ENCODE peak calls at places on chromosomes 2 and 18, in six cellular contexts. E is stomach, S is AG09309, G is cardiac fibroblast, T is transverse colon, K is tibial artery. V is an unnamed sample.

GRCh38 chr18:23071285-23071684 is 64.0 kb upstream of the CABLES1 start:
- DNase-seq in E (peak), S (no peak), G (no peak), T (peak), K (peak), V (peak)

GRCh38 chr2:116319935-116320334 is 1494.6 kb upstream of the DDX18 start:
- DNase-seq in E (no peak), S (no peak), G (no peak), T (no peak), K (no peak), V (no peak)

GRCh38 chr2:43210467-43211303 is 15.7 kb downstream of the ZFP36L2 start:
- DNase-seq in E (peak), S (peak), G (peak), T (peak), K (peak), V (no peak)

GRCh38 chr2:207463996-207464395 is 65.8 kb upstream of the CREB1 start:
- DNase-seq in E (no peak), S (no peak), G (no peak), T (no peak), K (no peak), V (no peak)

GRCh38 chr2:177728920-177729319 is 336.3 kb downstream of the AGPS start:
- DNase-seq in E (no peak), S (no peak), G (no peak), T (no peak), K (no peak), V (no peak)

GRCh38 chr2:231533086-231533776 is 3.0 kb upstream of the NMUR1 start:
- DNase-seq in E (no peak), S (no peak), G (no peak), T (no peak), K (peak), V (no peak)

GRCh38 chr2:133942363-133942762 is 311.5 kb upstream of the MGAT5 start:
- DNase-seq in E (no peak), S (no peak), G (no peak), T (no peak), K (no peak), V (no peak)

GRCh38 chr18:7987284-7987976 is 420.3 kb downstream of the PTPRM start:
- DNase-seq in E (no peak), S (peak), G (peak), T (no peak), K (no peak), V (no peak)

GRCh38 chr2:46449712-46450111 is 29.7 kb upstream of the TMEM247 start:
- DNase-seq in E (no peak), S (no peak), G (no peak), T (no peak), K (no peak), V (no peak)

GRCh38 chr18:34342960-34343359 is 118.2 kb upstream of the NOL4 start:
- DNase-seq in E (no peak), S (no peak), G (no peak), T (no peak), K (no peak), V (no peak)

GRCh38 chr2:20355131-20355530 is 4.5 kb upstream of the PUM2 start:
- DNase-seq in E (no peak), S (peak), G (peak), T (no peak), K (no peak), V (no peak)

GRCh38 chr2:10236571-10237391 is 65.9 kb upstream of the HPCAL1 start:
- DNase-seq in E (no peak), S (no peak), G (no peak), T (no peak), K (no peak), V (no peak)

GRCh38 chr2:238911376-238912227 is 63.7 kb downstream of the TWIST2 start:
- DNase-seq in E (no peak), S (no peak), G (no peak), T (no peak), K (no peak), V (no peak)

GRCh38 chr2:234289789-234290188 is 207.1 kb downstream of the ARL4C start:
- DNase-seq in E (no peak), S (peak), G (peak), T (no peak), K (no peak), V (peak)

GRCh38 chr18:62182220-62182619 is 4.6 kb downstream of the PIGN start:
- DNase-seq in E (no peak), S (no peak), G (no peak), T (no peak), K (no peak), V (no peak)

GRCh38 chr2:55364189-55365055 is 55.2 kb downstream of the CCDC88A start:
- DNase-seq in E (peak), S (peak), G (peak), T (no peak), K (peak), V (no peak)

GRCh38 chr18:34153711-34154110 is 71.0 kb downstream of the NOL4 start:
- DNase-seq in E (no peak), S (no peak), G (peak), T (no peak), K (no peak), V (peak)

GRCh38 chr18:27223570-27224340 is 38.6 kb upstream of the CHST9 start:
- DNase-seq in E (no peak), S (no peak), G (no peak), T (no peak), K (no peak), V (no peak)

GRCh38 chr2:37742286-37742685 is 70.8 kb upstream of the CDC42EP3 start:
- DNase-seq in E (no peak), S (no peak), G (peak), T (no peak), K (no peak), V (no peak)

GRCh38 chr2:113980946-113981345 is 91.1 kb downstream of the ACTR3 start:
- DNase-seq in E (no peak), S (peak), G (peak), T (no peak), K (peak), V (no peak)

GRCh38 chr18:55402731-55403405 is 185.1 kb downstream of the TCF4 start:
- DNase-seq in E (no peak), S (no peak), G (peak), T (no peak), K (no peak), V (no peak)

GRCh38 chr2:106572541-106573148 is 85.5 kb downstream of the CD8B2 start:
- DNase-seq in E (no peak), S (no peak), G (no peak), T (no peak), K (no peak), V (peak)

GRCh38 chr18:39241534-39241933 is 1675.9 kb upstream of the CELF4 start:
- DNase-seq in E (no peak), S (no peak), G (no peak), T (no peak), K (no peak), V (no peak)

DNA sequence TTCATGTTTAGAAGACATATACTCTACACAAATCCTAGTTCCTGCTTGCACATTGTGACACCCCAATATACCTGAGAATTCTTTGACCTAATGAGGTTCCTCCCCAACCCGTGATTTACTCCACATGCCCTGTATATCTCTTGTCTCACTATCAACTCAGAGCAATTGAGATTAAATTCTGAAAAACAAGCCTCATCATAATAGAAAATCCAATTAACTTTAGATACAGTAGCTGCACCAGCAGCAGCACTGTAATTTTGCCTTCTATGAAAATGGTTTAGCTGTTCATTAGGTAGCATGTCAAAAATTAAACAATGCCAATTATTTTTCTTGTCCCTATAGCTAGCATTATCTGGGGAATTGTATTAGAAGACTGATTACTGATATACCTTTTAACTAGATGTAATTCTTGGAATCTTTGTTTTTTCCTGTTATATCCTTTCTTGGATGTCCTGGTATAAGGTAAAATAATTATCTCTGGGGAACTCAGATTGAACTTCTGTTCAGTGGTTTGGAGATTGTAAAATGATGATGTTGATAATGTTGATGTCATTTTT is 218.9 kb upstream of the TANK start:
- DNase-seq in E (no peak), S (no peak), G (no peak), T (no peak), K (no peak), V (no peak)
- H3K4me3 ChIP-seq in E (no peak), S (no peak), G (no peak), T (no peak), K (no peak), V (no peak)

GRCh38 chr18:9474103-9474982 is 970 bp upstream of the RALBP1 start:
- DNase-seq in E (no peak), S (peak), G (peak), T (peak), K (peak), V (no peak)
- TF ChIP-seq CTCF in E (no peak), S (no peak), G (no peak), T (no peak), K (no peak), V (no peak)

DNA sequence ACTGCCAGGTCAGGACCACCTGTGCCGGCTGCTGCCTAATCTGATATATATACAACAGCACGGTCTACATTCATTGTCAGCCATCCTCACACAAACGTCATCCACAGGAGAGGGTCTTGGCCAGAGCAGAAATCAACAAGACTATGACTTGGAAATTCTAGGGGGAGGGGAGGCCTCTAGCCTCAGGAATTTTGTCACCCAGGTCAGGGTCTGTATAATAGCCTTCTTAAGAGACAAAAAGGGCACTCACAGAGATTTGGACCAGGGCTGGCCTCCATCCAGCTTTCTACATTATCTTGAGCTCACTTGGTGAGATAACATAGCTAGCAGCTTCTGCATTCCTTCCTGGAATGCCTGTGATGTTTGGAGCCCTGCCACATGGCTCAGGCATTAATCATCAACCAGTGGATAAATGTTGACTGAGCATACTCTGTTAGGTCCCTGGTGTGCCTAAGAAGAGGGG is 50.4 kb upstream of the CTIF start:
- DNase-seq in E (peak), S (peak), G (peak), T (peak), K (peak), V (no peak)
- H3K4me3 ChIP-seq in E (no peak), S (no peak), G (no peak), T (no peak), K (no peak), V (no peak)

GRCh38 chr2:237167934-237168333 is 82.2 kb downstream of the COPS8 start:
- DNase-seq in E (no peak), S (no peak), G (no peak), T (no peak), K (no peak), V (no peak)

GRCh38 chr2:237167038-237167437 is 81.3 kb downstream of the COPS8 start:
- DNase-seq in E (no peak), S (no peak), G (no peak), T (no peak), K (no peak), V (no peak)

GRCh38 chr2:237164474-237165047 is 78.9 kb downstream of the COPS8 start:
- DNase-seq in E (no peak), S (no peak), G (no peak), T (no peak), K (no peak), V (no peak)

GRCh38 chr2:237162959-237163358 is 77.3 kb downstream of the COPS8 start:
- DNase-seq in E (no peak), S (no peak), G (no peak), T (no peak), K (no peak), V (no peak)

GRCh38 chr2:237165405-237166276 is 80.0 kb downstream of the COPS8 start:
- DNase-seq in E (no peak), S (no peak), G (peak), T (no peak), K (no peak), V (peak)
- TF ChIP-seq CTCF in E (peak), S (peak), G (peak), T (peak), K (no peak), V (peak)

GRCh38 chr2:109604597-109604996 is 9.2 kb downstream of the SEPTIN10 start:
- DNase-seq in E (no peak), S (no peak), G (peak), T (no peak), K (no peak), V (no peak)

GRCh38 chr2:109602617-109603188 is 11.1 kb downstream of the SEPTIN10 start:
- DNase-seq in E (no peak), S (no peak), G (no peak), T (no peak), K (no peak), V (no peak)

GRCh38 chr2:109611467-109612095 is 2.2 kb downstream of the SEPTIN10 start:
- DNase-seq in E (no peak), S (peak), G (peak), T (no peak), K (no peak), V (peak)

GRCh38 chr2:109609352-109610024 is 4.3 kb downstream of the SEPTIN10 start:
- DNase-seq in E (no peak), S (no peak), G (peak), T (no peak), K (no peak), V (peak)

DNA sequence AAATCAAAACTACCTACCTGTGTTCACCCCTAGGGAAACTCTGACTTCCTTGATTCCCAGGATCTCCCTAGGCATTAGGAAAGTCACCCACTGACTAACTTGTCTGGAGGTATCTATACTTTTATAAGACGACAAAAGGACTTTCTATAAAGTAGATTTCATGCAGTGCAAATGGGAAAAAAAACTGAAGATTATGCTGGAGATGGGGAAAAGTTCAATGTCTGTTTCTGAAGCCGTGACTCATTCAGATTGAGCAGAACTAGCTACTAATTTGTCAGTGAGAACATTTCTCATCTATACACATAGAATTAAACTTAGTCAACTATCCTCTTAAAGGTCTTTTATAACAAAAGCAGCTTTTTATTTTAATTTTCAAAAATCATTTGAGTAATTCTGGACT is 6.0 kb downstream of the SEPTIN10 start:
- DNase-seq in E (no peak), S (no peak), G (peak), T (no peak), K (no peak), V (no peak)
- H3K4me3 ChIP-seq in E (no peak), S (no peak), G (no peak), T (no peak), K (no peak), V (no peak)

GRCh38 chr2:54084600-54084999 is 30.8 kb upstream of the ACYP2 start:
- DNase-seq in E (no peak), S (no peak), G (peak), T (no peak), K (no peak), V (no peak)
- TF ChIP-seq CTCF in E (peak), S (peak), G (peak), T (no peak), K (peak), V (no peak)

DNA sequence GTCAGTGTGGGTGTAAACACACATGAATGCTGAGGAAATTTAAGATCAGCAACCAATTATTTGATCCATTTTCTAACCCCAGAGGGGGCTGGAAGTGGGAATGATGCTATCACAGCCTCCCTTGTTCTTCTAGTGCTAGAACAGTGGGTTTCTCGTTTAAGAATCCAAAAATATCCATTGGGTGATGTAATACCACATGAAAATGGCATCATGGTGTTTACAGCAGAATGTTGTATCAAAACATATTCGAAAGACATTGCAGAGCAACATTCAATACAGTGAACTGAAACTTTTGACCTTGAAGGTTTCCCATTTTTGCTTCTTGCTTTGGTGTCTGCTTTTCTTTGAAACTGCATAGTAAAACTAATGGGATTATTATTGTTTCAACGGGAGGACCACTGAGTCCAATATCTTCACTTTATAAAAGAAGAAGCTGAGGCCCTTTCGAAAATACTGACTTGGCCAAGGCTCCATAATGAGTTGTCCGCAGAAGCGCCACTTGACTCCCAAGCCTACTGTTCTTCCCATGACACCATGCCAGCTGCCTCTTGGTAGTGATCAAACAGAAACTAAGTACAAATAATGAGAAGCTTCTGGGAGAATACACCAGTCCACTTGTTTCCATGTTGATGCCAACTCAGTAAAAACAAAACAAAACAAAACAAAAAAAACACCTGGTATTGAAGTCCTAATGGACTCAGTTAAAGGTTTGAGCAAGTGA is 106.1 kb downstream of the COLEC12 start:
- DNase-seq in E (no peak), S (no peak), G (no peak), T (no peak), K (no peak), V (no peak)
- H3K4me3 ChIP-seq in E (no peak), S (no peak), G (no peak), T (no peak), K (no peak), V (no peak)

GRCh38 chr2:217930783-217931563 is 71.8 kb downstream of the TNS1 start:
- DNase-seq in E (no peak), S (no peak), G (no peak), T (no peak), K (no peak), V (no peak)

GRCh38 chr2:217931846-217932560 is 70.8 kb downstream of the TNS1 start:
- DNase-seq in E (no peak), S (no peak), G (no peak), T (no peak), K (no peak), V (no peak)

GRCh38 chr2:217933326-217933993 is 69.3 kb downstream of the TNS1 start:
- DNase-seq in E (no peak), S (no peak), G (no peak), T (no peak), K (peak), V (no peak)

GRCh38 chr2:217934321-217935131 is 68.3 kb downstream of the TNS1 start:
- DNase-seq in E (no peak), S (peak), G (peak), T (peak), K (peak), V (no peak)

DNA sequence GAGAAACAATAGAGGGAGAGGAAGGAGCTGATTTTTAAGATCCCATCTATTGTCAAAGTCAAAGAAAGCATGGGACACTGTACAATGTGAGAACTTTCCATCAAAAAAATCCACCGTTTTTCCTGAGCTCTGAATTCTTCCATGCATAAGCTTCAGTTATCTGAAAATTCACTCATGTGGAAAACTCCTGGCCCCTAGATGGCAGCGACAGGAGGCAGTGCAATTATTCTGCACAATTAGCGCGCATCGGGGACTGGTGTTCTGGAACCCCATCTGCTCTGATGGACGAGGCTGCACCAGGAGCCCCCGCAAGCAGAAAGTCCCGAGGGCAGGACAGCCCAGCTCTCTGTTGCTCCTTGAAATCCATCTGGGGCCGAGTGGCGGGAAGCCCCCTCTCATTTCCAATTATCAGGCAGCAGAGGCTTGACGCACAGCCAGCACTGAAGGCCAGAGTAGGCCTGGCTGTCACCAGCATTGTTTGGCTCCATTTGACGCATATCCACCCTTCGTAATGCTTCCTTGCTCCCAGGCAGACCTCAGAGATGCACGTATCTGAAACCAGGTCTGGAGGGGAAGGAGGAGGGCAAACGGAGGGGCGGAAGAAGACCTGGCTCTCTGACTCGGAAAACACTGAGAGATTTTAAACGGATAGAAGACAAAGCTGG is 70.0 kb downstream of the TNS1 start:
- DNase-seq in E (no peak), S (no peak), G (peak), T (no peak), K (no peak), V (no peak)
- TF ChIP-seq CTCF in E (no peak), S (peak), G (peak), T (no peak), K (peak), V (no peak)

GRCh38 chr18:57803119-57803969 is at the start of gene ATP8B1:
- DNase-seq in E (peak), S (no peak), G (peak), T (peak), K (peak), V (peak)
- H3K4me3 ChIP-seq in E (peak), S (peak), G (peak), T (peak), K (peak), V (no peak)

V was measured in GM12865.